ENCODE peak calls at places on chromosomes 12 and 14, in six cellular contexts. One of them, this sample, is unnamed.

GRCh38 chr12:98644433-98644711 is 216 bp downstream of the IKBIP start:
- DNase-seq in endothelial cell of umbilical vein: no peak
- DNase-seq in choroid plexus epithelial cell: no peak
- DNase-seq in tibial nerve: no peak
- DNase-seq in AG10803: no peak
- DNase-seq in uterus: no peak
- DNase-seq in this sample: no peak

GRCh38 chr14:50318031-50318626 is 6.0 kb downstream of the DMAC2L start:
- DNase-seq in endothelial cell of umbilical vein: peak
- DNase-seq in choroid plexus epithelial cell: peak
- DNase-seq in tibial nerve: no peak
- DNase-seq in AG10803: peak
- DNase-seq in uterus: no peak
- DNase-seq in this sample: peak

GRCh38 chr14:72000907-72001306 is 68.7 kb downstream of the RGS6 start:
- DNase-seq in endothelial cell of umbilical vein: no peak
- DNase-seq in choroid plexus epithelial cell: no peak
- DNase-seq in tibial nerve: peak
- DNase-seq in AG10803: no peak
- DNase-seq in uterus: no peak
- DNase-seq in this sample: no peak

GRCh38 chr12:7899755-7900154 is 27.0 kb upstream of the SLC2A14 start:
- DNase-seq in endothelial cell of umbilical vein: no peak
- DNase-seq in choroid plexus epithelial cell: peak
- DNase-seq in tibial nerve: no peak
- DNase-seq in AG10803: peak
- DNase-seq in uterus: no peak
- DNase-seq in this sample: no peak

GRCh38 chr12:75784591-75784990 is 247.0 kb downstream of the PHLDA1 start:
- DNase-seq in endothelial cell of umbilical vein: peak
- DNase-seq in choroid plexus epithelial cell: no peak
- DNase-seq in tibial nerve: no peak
- DNase-seq in AG10803: no peak
- DNase-seq in uterus: no peak
- DNase-seq in this sample: peak

GRCh38 chr14:24275524-24276139 is 4.2 kb upstream of the RABGGTA start:
- DNase-seq in endothelial cell of umbilical vein: no peak
- DNase-seq in choroid plexus epithelial cell: no peak
- DNase-seq in tibial nerve: no peak
- DNase-seq in AG10803: no peak
- DNase-seq in uterus: no peak
- DNase-seq in this sample: no peak

GRCh38 chr12:121300083-121300819 is 3.7 kb upstream of the CAMKK2 start:
- DNase-seq in endothelial cell of umbilical vein: peak
- DNase-seq in choroid plexus epithelial cell: no peak
- DNase-seq in tibial nerve: no peak
- DNase-seq in AG10803: no peak
- DNase-seq in uterus: no peak
- DNase-seq in this sample: no peak

GRCh38 chr12:8145754-8146415 is 10.9 kb upstream of the ZNF705A start:
- DNase-seq in endothelial cell of umbilical vein: no peak
- DNase-seq in choroid plexus epithelial cell: peak
- DNase-seq in tibial nerve: no peak
- DNase-seq in AG10803: peak
- DNase-seq in uterus: peak
- DNase-seq in this sample: peak

GRCh38 chr12:5493018-5493417 is 61.1 kb downstream of the NTF3 start:
- DNase-seq in endothelial cell of umbilical vein: no peak
- DNase-seq in choroid plexus epithelial cell: no peak
- DNase-seq in tibial nerve: no peak
- DNase-seq in AG10803: no peak
- DNase-seq in uterus: no peak
- DNase-seq in this sample: no peak

GRCh38 chr12:12099102-12099501 is 28.4 kb downstream of the BCL2L14 start:
- DNase-seq in endothelial cell of umbilical vein: peak
- DNase-seq in choroid plexus epithelial cell: peak
- DNase-seq in tibial nerve: no peak
- DNase-seq in AG10803: no peak
- DNase-seq in uterus: no peak
- DNase-seq in this sample: peak

GRCh38 chr14:52790011-52790755 is 1.2 kb downstream of the GNPNAT1 start:
- DNase-seq in endothelial cell of umbilical vein: peak
- DNase-seq in choroid plexus epithelial cell: no peak
- DNase-seq in tibial nerve: no peak
- DNase-seq in AG10803: no peak
- DNase-seq in uterus: no peak
- DNase-seq in this sample: no peak

GRCh38 chr12:117685115-117685926 is 283.5 kb downstream of the KSR2 start:
- DNase-seq in endothelial cell of umbilical vein: peak
- DNase-seq in choroid plexus epithelial cell: no peak
- DNase-seq in tibial nerve: peak
- DNase-seq in AG10803: peak
- DNase-seq in uterus: peak
- DNase-seq in this sample: no peak

GRCh38 chr12:3041558-3042164 is 35.5 kb upstream of the TSPAN9 start:
- DNase-seq in endothelial cell of umbilical vein: peak
- DNase-seq in choroid plexus epithelial cell: peak
- DNase-seq in tibial nerve: peak
- DNase-seq in AG10803: peak
- DNase-seq in uterus: peak
- DNase-seq in this sample: peak

GRCh38 chr12:53380797-53381738 is 1.1 kb downstream of the SP1 start:
- DNase-seq in endothelial cell of umbilical vein: peak
- DNase-seq in choroid plexus epithelial cell: peak
- DNase-seq in tibial nerve: no peak
- DNase-seq in AG10803: peak
- DNase-seq in uterus: no peak
- DNase-seq in this sample: peak

GRCh38 chr12:108332791-108333382 is 6.2 kb downstream of the CMKLR1 start:
- DNase-seq in endothelial cell of umbilical vein: peak
- DNase-seq in choroid plexus epithelial cell: peak
- DNase-seq in tibial nerve: no peak
- DNase-seq in AG10803: no peak
- DNase-seq in uterus: no peak
- DNase-seq in this sample: no peak

GRCh38 chr12:13794706-13795105 is 186.7 kb downstream of the GRIN2B start:
- DNase-seq in endothelial cell of umbilical vein: no peak
- DNase-seq in choroid plexus epithelial cell: no peak
- DNase-seq in tibial nerve: no peak
- DNase-seq in AG10803: no peak
- DNase-seq in uterus: no peak
- DNase-seq in this sample: no peak

GRCh38 chr14:63178912-63179311 is 25.3 kb upstream of the RHOJ start:
- DNase-seq in endothelial cell of umbilical vein: peak
- DNase-seq in choroid plexus epithelial cell: peak
- DNase-seq in tibial nerve: no peak
- DNase-seq in AG10803: peak
- DNase-seq in uterus: no peak
- DNase-seq in this sample: peak

GRCh38 chr12:98998697-98999299 is 353.7 kb downstream of the APAF1 start:
- DNase-seq in endothelial cell of umbilical vein: peak
- DNase-seq in choroid plexus epithelial cell: peak
- DNase-seq in tibial nerve: no peak
- DNase-seq in AG10803: peak
- DNase-seq in uterus: no peak
- DNase-seq in this sample: peak

GRCh38 chr12:68933564-68933893 is 558 bp upstream of the CPM start:
- DNase-seq in endothelial cell of umbilical vein: no peak
- DNase-seq in choroid plexus epithelial cell: no peak
- DNase-seq in tibial nerve: no peak
- DNase-seq in AG10803: no peak
- DNase-seq in uterus: no peak
- DNase-seq in this sample: no peak

GRCh38 chr12:68932123-68932700 is 759 bp downstream of the CPM start:
- DNase-seq in endothelial cell of umbilical vein: no peak
- DNase-seq in choroid plexus epithelial cell: no peak
- DNase-seq in tibial nerve: no peak
- DNase-seq in AG10803: no peak
- DNase-seq in uterus: no peak
- DNase-seq in this sample: no peak

GRCh38 chr12:68930178-68930577 is 2.8 kb downstream of the CPM start:
- DNase-seq in endothelial cell of umbilical vein: no peak
- DNase-seq in choroid plexus epithelial cell: no peak
- DNase-seq in tibial nerve: no peak
- DNase-seq in AG10803: no peak
- DNase-seq in uterus: no peak
- DNase-seq in this sample: no peak

GRCh38 chr12:68934392-68934791 is 1.4 kb upstream of the CPM start:
- DNase-seq in endothelial cell of umbilical vein: no peak
- DNase-seq in choroid plexus epithelial cell: no peak
- DNase-seq in tibial nerve: no peak
- DNase-seq in AG10803: no peak
- DNase-seq in uterus: no peak
- DNase-seq in this sample: no peak

DNA sequence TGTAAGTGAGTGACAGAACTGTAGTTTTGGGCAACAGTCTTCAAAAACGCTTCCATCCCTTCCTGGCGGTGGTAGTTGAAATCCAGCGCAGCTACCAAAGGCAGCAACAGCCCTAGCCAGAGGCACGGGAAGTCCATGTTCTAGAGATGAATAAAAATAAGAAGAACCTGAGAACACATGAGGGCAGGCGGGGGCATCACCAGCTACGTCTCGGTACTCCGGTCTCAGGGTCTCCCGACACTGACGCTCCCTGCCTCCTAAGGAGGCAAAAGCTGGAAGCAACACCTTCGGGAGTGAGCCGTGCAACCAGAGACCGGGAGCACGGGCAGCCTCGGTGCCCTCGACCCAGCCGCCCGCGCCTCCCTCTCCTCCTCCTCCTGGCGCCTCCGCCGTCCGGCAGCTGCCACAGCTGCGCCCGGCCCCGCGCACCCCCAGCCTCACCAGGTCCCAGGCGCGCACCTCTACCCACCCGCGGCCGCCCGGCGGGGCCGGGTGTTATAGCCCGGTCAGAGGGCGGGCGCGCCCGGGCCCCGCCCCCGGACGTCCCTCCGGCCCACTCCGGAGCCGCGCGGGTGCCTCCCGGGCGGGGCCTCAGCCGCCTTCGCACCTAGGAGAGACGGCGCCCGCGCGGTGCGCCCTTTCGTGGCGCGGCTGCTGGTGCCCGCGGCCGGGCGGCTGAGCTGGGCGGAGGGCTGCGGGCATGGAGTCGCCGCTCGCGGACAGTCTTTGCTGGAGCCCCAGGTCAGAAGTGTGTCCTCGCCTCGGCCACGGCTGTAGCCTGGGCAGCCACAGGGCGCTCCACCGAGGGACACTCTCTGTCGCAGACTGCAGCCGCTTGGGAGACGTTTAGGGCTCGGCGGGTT is at the start of gene CPM:
- DNase-seq in endothelial cell of umbilical vein: peak
- DNase-seq in choroid plexus epithelial cell: peak
- DNase-seq in tibial nerve: peak
- DNase-seq in AG10803: peak
- DNase-seq in uterus: peak
- DNase-seq in this sample: peak
- TF ChIP-seq CTCF in endothelial cell of umbilical vein: no peak
- TF ChIP-seq CTCF in choroid plexus epithelial cell: no peak
- TF ChIP-seq CTCF in tibial nerve: no peak
- TF ChIP-seq CTCF in AG10803: no peak
- TF ChIP-seq CTCF in uterus: no peak
- TF ChIP-seq CTCF in this sample: no peak

GRCh38 chr14:77157716-77158115 is 16.1 kb upstream of the ZDHHC22 start:
- DNase-seq in endothelial cell of umbilical vein: no peak
- DNase-seq in choroid plexus epithelial cell: no peak
- DNase-seq in tibial nerve: no peak
- DNase-seq in AG10803: no peak
- DNase-seq in uterus: no peak
- DNase-seq in this sample: no peak
- H3K4me3 ChIP-seq in endothelial cell of umbilical vein: no peak
- H3K4me3 ChIP-seq in choroid plexus epithelial cell: no peak
- H3K4me3 ChIP-seq in tibial nerve: no peak
- H3K4me3 ChIP-seq in AG10803: no peak
- H3K4me3 ChIP-seq in uterus: no peak
- H3K4me3 ChIP-seq in this sample: no peak

GRCh38 chr14:42113358-42114070 is 506.8 kb downstream of the LRFN5 start:
- DNase-seq in endothelial cell of umbilical vein: no peak
- DNase-seq in choroid plexus epithelial cell: no peak
- DNase-seq in tibial nerve: no peak
- DNase-seq in AG10803: no peak
- DNase-seq in uterus: no peak
- DNase-seq in this sample: no peak

GRCh38 chr14:42112108-42112507 is 505.4 kb downstream of the LRFN5 start:
- DNase-seq in endothelial cell of umbilical vein: no peak
- DNase-seq in choroid plexus epithelial cell: no peak
- DNase-seq in tibial nerve: no peak
- DNase-seq in AG10803: peak
- DNase-seq in uterus: no peak
- DNase-seq in this sample: peak

GRCh38 chr14:42111355-42111754 is 504.7 kb downstream of the LRFN5 start:
- DNase-seq in endothelial cell of umbilical vein: no peak
- DNase-seq in choroid plexus epithelial cell: no peak
- DNase-seq in tibial nerve: no peak
- DNase-seq in AG10803: no peak
- DNase-seq in uterus: no peak
- DNase-seq in this sample: no peak

DNA sequence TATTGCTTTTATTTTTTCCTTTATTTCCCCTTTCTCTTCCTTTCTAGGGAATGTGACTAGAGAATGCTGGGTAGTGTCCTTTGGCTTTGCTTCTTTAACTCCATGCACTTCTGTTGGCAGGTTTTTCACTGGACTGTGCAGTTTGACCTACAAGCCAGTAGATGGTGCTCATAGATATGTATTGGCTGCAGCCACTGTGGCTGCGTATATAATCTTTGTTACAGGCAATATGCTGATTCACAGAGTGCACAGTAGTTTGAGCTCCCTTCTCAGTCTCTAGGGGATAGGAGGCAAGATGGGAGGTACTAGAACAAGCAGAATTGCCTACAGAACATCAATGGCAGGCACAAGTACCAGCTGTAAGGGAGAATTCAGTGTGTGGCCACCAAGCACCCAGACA is 503.5 kb downstream of the LRFN5 start:
- DNase-seq in endothelial cell of umbilical vein: no peak
- DNase-seq in choroid plexus epithelial cell: peak
- DNase-seq in tibial nerve: no peak
- DNase-seq in AG10803: peak
- DNase-seq in uterus: no peak
- DNase-seq in this sample: peak
- TF ChIP-seq CTCF in endothelial cell of umbilical vein: no peak
- TF ChIP-seq CTCF in choroid plexus epithelial cell: peak
- TF ChIP-seq CTCF in tibial nerve: no peak
- TF ChIP-seq CTCF in AG10803: peak
- TF ChIP-seq CTCF in uterus: no peak
- TF ChIP-seq CTCF in this sample: peak

GRCh38 chr12:29891792-29892191 is 108.0 kb upstream of the TMTC1 start:
- DNase-seq in endothelial cell of umbilical vein: no peak
- DNase-seq in choroid plexus epithelial cell: no peak
- DNase-seq in tibial nerve: no peak
- DNase-seq in AG10803: no peak
- DNase-seq in uterus: no peak
- DNase-seq in this sample: no peak

GRCh38 chr12:29901585-29901984 is 117.8 kb upstream of the TMTC1 start:
- DNase-seq in endothelial cell of umbilical vein: no peak
- DNase-seq in choroid plexus epithelial cell: peak
- DNase-seq in tibial nerve: no peak
- DNase-seq in AG10803: no peak
- DNase-seq in uterus: no peak
- DNase-seq in this sample: no peak

GRCh38 chr12:29893002-29893401 is 109.3 kb upstream of the TMTC1 start:
- DNase-seq in endothelial cell of umbilical vein: no peak
- DNase-seq in choroid plexus epithelial cell: no peak
- DNase-seq in tibial nerve: no peak
- DNase-seq in AG10803: no peak
- DNase-seq in uterus: no peak
- DNase-seq in this sample: no peak

GRCh38 chr12:29899212-29899931 is 115.6 kb upstream of the TMTC1 start:
- DNase-seq in endothelial cell of umbilical vein: no peak
- DNase-seq in choroid plexus epithelial cell: no peak
- DNase-seq in tibial nerve: no peak
- DNase-seq in AG10803: no peak
- DNase-seq in uterus: no peak
- DNase-seq in this sample: no peak

GRCh38 chr12:29895966-29896365 is 112.2 kb upstream of the TMTC1 start:
- DNase-seq in endothelial cell of umbilical vein: no peak
- DNase-seq in choroid plexus epithelial cell: no peak
- DNase-seq in tibial nerve: no peak
- DNase-seq in AG10803: no peak
- DNase-seq in uterus: no peak
- DNase-seq in this sample: no peak
- H3K4me3 ChIP-seq in endothelial cell of umbilical vein: no peak
- H3K4me3 ChIP-seq in choroid plexus epithelial cell: no peak
- H3K4me3 ChIP-seq in tibial nerve: no peak
- H3K4me3 ChIP-seq in AG10803: no peak
- H3K4me3 ChIP-seq in uterus: no peak
- H3K4me3 ChIP-seq in this sample: no peak

This sample was measured in fibroblast of pulmonary artery.